ENCODE peak calls at places on chromosomes 6 and 20, in five cellular contexts. Y, H, S, F and W are unnamed samples.
A peak's percentile ranks its signal among the peaks of the same experiment; 100 is the strongest.

GRCh38 chr6:44261581-44261980 is 3.8 kb downstream of the NFKBIE start:
- DNase-seq in Y (no peak), H (no peak), S (no peak), F (no peak), W (no peak)

GRCh38 chr20:18957328-18957727 is 143.7 kb downstream of the SCP2D1 start:
- DNase-seq in Y (no peak), H (peak; percentile 32), S (no peak), F (no peak), W (peak; percentile 33)

GRCh38 chr6:162090734-162091133 is 636.8 kb downstream of the PRKN start:
- DNase-seq in Y (peak; percentile 70), H (no peak), S (no peak), F (no peak), W (no peak)

GRCh38 chr6:132063738-132064137 is 112.6 kb upstream of the CCN2 start:
- DNase-seq in Y (peak; percentile 94), H (peak; percentile 80), S (peak; percentile 37), F (no peak), W (no peak)

GRCh38 chr6:159821726-159822125 is 21.6 kb downstream of the PNLDC1 start:
- DNase-seq in Y (no peak), H (no peak), S (no peak), F (no peak), W (no peak)

GRCh38 chr6:53311586-53311935 is 37.2 kb downstream of the ELOVL5 start:
- DNase-seq in Y (peak; percentile 57), H (no peak), S (no peak), F (no peak), W (no peak)

GRCh38 chr6:76852776-76853175 is 610.5 kb downstream of the HTR1B start:
- DNase-seq in Y (peak; percentile 45), H (peak; percentile 6), S (no peak), F (peak; percentile 75), W (no peak)

GRCh38 chr6:47098570-47098993 is 56.5 kb upstream of the ADGRF1 start:
- DNase-seq in Y (no peak), H (no peak), S (peak; percentile 73), F (no peak), W (no peak)

GRCh38 chr6:15800821-15801617 is 138.2 kb upstream of the DTNBP1 start:
- DNase-seq in Y (peak; percentile 59), H (peak; percentile 19), S (no peak), F (no peak), W (no peak)

GRCh38 chr6:14981960-14982359 is 263.9 kb upstream of the JARID2 start:
- DNase-seq in Y (no peak), H (no peak), S (no peak), F (no peak), W (no peak)

GRCh38 chr20:50277460-50278376 is 87.1 kb downstream of the CEBPB start:
- DNase-seq in Y (no peak), H (no peak), S (no peak), F (no peak), W (no peak)

GRCh38 chr20:31707994-31708744 is 14.5 kb downstream of the BCL2L1 start:
- DNase-seq in Y (no peak), H (peak; percentile 38), S (peak; percentile 64), F (peak; percentile 92), W (peak; percentile 89)

GRCh38 chr6:83514877-83515466 is 2.6 kb downstream of the PRSS35 start:
- DNase-seq in Y (peak; percentile 67), H (peak; percentile 85), S (peak; percentile 77), F (peak; percentile 63), W (peak; percentile 76)

GRCh38 chr6:146357578-146358340 is 185.9 kb upstream of the RAB32 start:
- DNase-seq in Y (peak; percentile 90), H (peak; percentile 78), S (no peak), F (peak; percentile 66), W (no peak)

GRCh38 chr6:75348882-75349261 is 64.3 kb upstream of the TMEM30A start:
- DNase-seq in Y (no peak), H (no peak), S (no peak), F (no peak), W (no peak)

GRCh38 chr6:165181951-165182414 is 127.4 kb downstream of the C6orf118 start:
- DNase-seq in Y (peak; percentile 97), H (peak; percentile 82), S (peak; percentile 9), F (no peak), W (peak; percentile 5)

GRCh38 chr6:167485186-167485978 is 160.5 kb downstream of the TTLL2 start:
- DNase-seq in Y (no peak), H (peak; percentile 11), S (peak; percentile 60), F (no peak), W (no peak)

GRCh38 chr6:93817937-93818336 is 398.6 kb upstream of the EPHA7 start:
- DNase-seq in Y (no peak), H (no peak), S (no peak), F (no peak), W (no peak)

GRCh38 chr6:7730411-7730810 is 4.5 kb downstream of the BMP6 start:
- DNase-seq in Y (no peak), H (no peak), S (no peak), F (no peak), W (no peak)

GRCh38 chr6:105087571-105088211 is 92.1 kb downstream of the POPDC3 start:
- DNase-seq in Y (peak; percentile 72), H (peak; percentile 63), S (peak; percentile 76), F (peak; percentile 58), W (peak; percentile 76)

GRCh38 chr6:42367353-42368011 is 84.2 kb downstream of the TRERF1 start:
- DNase-seq in Y (no peak), H (no peak), S (no peak), F (peak; percentile 75), W (no peak)

GRCh38 chr6:36615018-36615761 is 21.0 kb downstream of the SRSF3 start:
- DNase-seq in Y (peak; percentile 84), H (peak; percentile 70), S (peak; percentile 69), F (peak; percentile 46), W (peak; percentile 81)

GRCh38 chr6:137637161-137637560 is 143.0 kb upstream of the OLIG3 start:
- DNase-seq in Y (peak; percentile 92), H (peak; percentile 57), S (peak; percentile 58), F (peak; percentile 85), W (no peak)

GRCh38 chr6:129890701-129891100 is 29.6 kb upstream of the TMEM244 start:
- DNase-seq in Y (peak; percentile 24), H (peak; percentile 39), S (peak; percentile 39), F (no peak), W (no peak)

GRCh38 chr6:145502417-145502816 is 232.9 kb downstream of the EPM2A start:
- DNase-seq in Y (peak; percentile 12), H (peak; percentile 11), S (peak; percentile 48), F (no peak), W (no peak)

GRCh38 chr6:134168580-134169223 is 116.3 kb upstream of the SLC2A12 start:
- DNase-seq in Y (peak; percentile 25), H (peak; percentile 10), S (no peak), F (no peak), W (no peak)

GRCh38 chr20:53900380-53900999 is 169.9 kb downstream of the BCAS1 start:
- DNase-seq in Y (peak; percentile 85), H (peak; percentile 83), S (no peak), F (no peak), W (no peak)

GRCh38 chr20:32449057-32449889 is 91.1 kb downstream of the ASXL1 start:
- DNase-seq in Y (no peak), H (no peak), S (no peak), F (no peak), W (no peak)

GRCh38 chr6:83862776-83863471 is 3.4 kb downstream of the CYB5R4 start:
- DNase-seq in Y (no peak), H (no peak), S (no peak), F (peak; percentile 60), W (no peak)

GRCh38 chr6:15960740-15961629 is 167.9 kb upstream of the MYLIP start:
- DNase-seq in Y (no peak), H (no peak), S (no peak), F (no peak), W (peak; percentile 81)

GRCh38 chr6:150764638-150765456 is 100.7 kb upstream of the MTHFD1L start:
- DNase-seq in Y (no peak), H (no peak), S (no peak), F (no peak), W (no peak)

GRCh38 chr20:35207950-35208611 is 18.4 kb upstream of the MMP24 start:
- DNase-seq in Y (peak; percentile 81), H (peak; percentile 86), S (peak; percentile 88), F (peak; percentile 73), W (peak; percentile 94)

GRCh38 chr20:31861346-31862156 is 8.8 kb downstream of the DUSP15 start:
- DNase-seq in Y (peak; percentile 71), H (peak; percentile 53), S (peak; percentile 94), F (no peak), W (peak; percentile 97)

GRCh38 chr6:28683945-28684538 is 158.4 kb downstream of the GPX5 start:
- DNase-seq in Y (peak; percentile 73), H (peak; percentile 70), S (peak; percentile 73), F (peak; percentile 54), W (peak; percentile 78)
- TF ChIP-seq EZH2phosphoT487 in Y (no peak), H (no peak), S (no peak), F (no peak), W (no peak)

DNA sequence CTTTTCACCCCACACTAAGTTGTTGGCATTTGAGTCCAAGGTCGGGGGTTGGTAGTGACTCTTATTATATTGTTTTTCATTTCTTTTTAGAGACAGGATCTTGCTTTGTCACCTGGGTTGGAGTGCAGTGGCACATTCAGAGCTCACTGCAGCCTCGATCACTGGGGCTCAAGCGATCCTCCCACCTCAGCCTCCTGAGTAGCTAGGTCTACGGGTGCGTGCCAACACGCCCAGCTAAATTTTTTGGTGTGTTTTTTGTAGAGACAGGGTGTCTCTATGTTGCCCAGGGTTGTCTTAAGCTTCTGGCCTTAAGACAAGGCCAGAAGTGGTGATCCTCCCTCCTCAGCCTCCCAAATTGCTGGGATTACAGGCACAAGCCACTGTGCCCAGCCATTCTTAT is 25.1 kb upstream of the TGM2 start:
- DNase-seq in Y (no peak), H (no peak), S (no peak), F (no peak), W (no peak)
- H3K27ac ChIP-seq in Y (no peak overlapping the region), H (no peak overlapping the region), S (no peak overlapping the region), F (no peak overlapping the region), W (no peak overlapping the region)

DNA sequence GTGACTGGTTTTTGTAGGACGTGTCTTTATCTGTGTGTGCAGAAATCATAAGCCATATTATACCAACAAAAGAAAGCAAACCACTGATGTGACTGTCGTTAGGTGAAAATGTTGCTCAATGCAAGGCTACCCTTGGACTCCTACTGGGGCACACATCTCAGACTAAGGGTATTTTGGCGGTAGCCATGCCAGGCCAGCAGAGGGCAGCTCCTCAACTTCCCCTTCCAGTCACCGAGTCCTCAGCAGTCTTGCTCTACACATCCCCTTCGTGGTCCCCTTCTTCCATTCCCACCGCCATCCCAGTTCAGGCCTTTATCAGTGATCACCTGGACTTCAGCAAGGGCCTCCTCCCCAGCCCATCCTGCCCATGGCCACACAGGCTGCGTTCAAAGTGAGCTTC is 113.7 kb upstream of the GGTLC1 start:
- DNase-seq in Y (no peak), H (peak; percentile 61), S (no peak), F (peak; percentile 19), W (peak; percentile 73)
- TF ChIP-seq EZH2phosphoT487 in Y (no peak), H (no peak), S (no peak), F (no peak), W (no peak)

GRCh38 chr20:44166477-44166876 is 20.5 kb downstream of the JPH2 start:
- DNase-seq in Y (peak; percentile 77), H (peak; percentile 82), S (no peak), F (no peak), W (no peak)
- H3K27ac ChIP-seq in Y (peak overlapping the region; percentile 76), H (peak overlapping the region; percentile 94), S (no peak overlapping the region), F (no peak overlapping the region), W (no peak overlapping the region)

GRCh38 chr6:45654673-45655072 is 276.9 kb upstream of the SUPT3H start:
- DNase-seq in Y (peak; percentile 50), H (no peak), S (no peak), F (no peak), W (no peak)
- TF ChIP-seq EZH2phosphoT487 in Y (no peak), H (no peak), S (no peak), F (no peak), W (no peak)